ENCODE peak calls at places on chromosomes 13 and 19, in ten cellular contexts. K, H, W, E, Q, O, F, A, L and X are unnamed samples.

GRCh38 chr13:102729560-102730275 is 34.9 kb upstream of the METTL21C start:
- DNase-seq in A (no peak), F (no peak), W (no peak), K (peak; percentile 62), E (no peak), H (no peak), O (no peak), L (peak; percentile 60), Q (no peak), X (no peak)

GRCh38 chr13:84873951-84874350 is 925.3 kb downstream of the SLITRK6 start:
- DNase-seq in F (no peak), L (no peak), K (no peak), Q (no peak), W (no peak), H (no peak), E (no peak), O (no peak), A (no peak), X (no peak)

GRCh38 chr19:40358773-40359172 is 10.3 kb downstream of the PLD3 start:
- DNase-seq in O (no peak), L (no peak), H (no peak), F (no peak), K (no peak), W (no peak), Q (no peak), E (no peak), A (no peak), X (no peak)

GRCh38 chr19:39969266-39969665 is 1.7 kb upstream of the PSMC4 start:
- DNase-seq in O (no peak), A (no peak), E (no peak), F (no peak), H (no peak), L (no peak), W (no peak), K (no peak), Q (no peak), X (no peak)

GRCh38 chr13:24076124-24076523 is 84.4 kb upstream of the SPATA13 start:
- DNase-seq in K (no peak), F (no peak), A (no peak), E (no peak), H (no peak), W (no peak), O (no peak), Q (no peak), L (no peak), X (no peak)

GRCh38 chr19:40932008-40932959 is 50.3 kb upstream of the CYP2A7 start:
- DNase-seq in L (no peak), H (no peak), F (no peak), Q (no peak), A (no peak), K (no peak), E (no peak), O (no peak), W (no peak), X (no peak)

GRCh38 chr19:51166846-51167490 is 24.9 kb downstream of the SIGLEC7 start:
- DNase-seq in E (peak; percentile 28), Q (no peak), O (peak; percentile 32), H (peak; percentile 17), L (no peak), K (no peak), A (no peak), W (no peak), F (peak; percentile 12), X (no peak)

GRCh38 chr13:63446329-63446728 is 2030.7 kb upstream of the PCDH20 start:
- DNase-seq in K (no peak), W (no peak), F (no peak), A (no peak), L (no peak), Q (no peak), O (no peak), H (no peak), E (no peak), X (no peak)

GRCh38 chr19:6610934-6611370 is 20.0 kb upstream of the CD70 start:
- DNase-seq in O (no peak), F (no peak), Q (no peak), W (no peak), H (no peak), A (no peak), L (peak; percentile 99), K (peak; percentile 88), E (no peak), X (no peak)

GRCh38 chr19:39078436-39079200 is 5.5 kb upstream of the ACP7 start:
- DNase-seq in E (no peak), K (peak; percentile 98), O (no peak), A (no peak), H (no peak), F (no peak), Q (no peak), W (no peak), L (peak; percentile 99), X (no peak)

GRCh38 chr19:2542341-2543069 is 66.6 kb downstream of the GADD45B start:
- DNase-seq in E (no peak), Q (no peak), H (no peak), L (peak; percentile 50), O (no peak), K (no peak), A (no peak), W (no peak), F (no peak), X (peak; percentile 50)

GRCh38 chr19:20247016-20247683 is 80.1 kb downstream of the ZNF486 start:
- DNase-seq in Q (peak; percentile 42), F (no peak), H (no peak), K (peak; percentile 11), L (peak; percentile 0), E (no peak), A (no peak), W (no peak), O (peak; percentile 61), X (no peak)

GRCh38 chr19:7512400-7512851 is 3.5 kb upstream of the ZNF358 start:
- DNase-seq in F (no peak), O (no peak), K (peak; percentile 93), L (no peak), H (no peak), A (no peak), W (no peak), Q (no peak), E (no peak), X (peak; percentile 21)

GRCh38 chr19:33905473-33905936 is 108.8 kb downstream of the KCTD15 start:
- DNase-seq in L (no peak), A (no peak), O (no peak), Q (no peak), H (no peak), K (no peak), E (no peak), F (no peak), W (no peak), X (peak; percentile 49)

GRCh38 chr19:13574933-13575332 is 68.7 kb upstream of the CACNA1A start:
- DNase-seq in L (no peak), A (no peak), O (no peak), K (no peak), E (no peak), F (no peak), Q (no peak), W (no peak), H (no peak), X (no peak)

GRCh38 chr19:10230155-10230903 is 802 bp downstream of the S1PR2 start:
- DNase-seq in L (no peak), O (peak; percentile 68), F (peak; percentile 73), K (peak; percentile 47), W (no peak), Q (peak; percentile 71), H (no peak), A (peak; percentile 80), E (peak; percentile 55), X (peak; percentile 76)

GRCh38 chr19:46591254-46591653 is 9.9 kb upstream of the CALM3 start:
- DNase-seq in A (no peak), H (no peak), L (no peak), E (no peak), W (no peak), Q (no peak), O (no peak), K (no peak), F (no peak), X (no peak)

GRCh38 chr19:37977992-37978391 is 71.0 kb downstream of the SIPA1L3 start:
- DNase-seq in K (peak; percentile 94), H (no peak), L (peak; percentile 98), W (no peak), O (no peak), E (no peak), F (no peak), A (no peak), Q (no peak), X (no peak)

GRCh38 chr13:26254583-26255102 is 714 bp downstream of the CDK8 start:
- DNase-seq in F (peak; percentile 57), W (peak; percentile 27), E (peak; percentile 52), L (peak; percentile 43), K (peak; percentile 48), A (peak; percentile 76), Q (peak; percentile 48), H (peak; percentile 8), O (peak; percentile 66), X (peak; percentile 66)

GRCh38 chr19:3849092-3849491 is 19.7 kb downstream of the ZFR2 start:
- DNase-seq in Q (peak; percentile 26), H (no peak), L (no peak), W (peak; percentile 30), F (peak; percentile 9), K (peak; percentile 39), O (peak; percentile 61), E (no peak), A (no peak), X (no peak)

GRCh38 chr19:30649934-30650614 is 277.9 kb downstream of the ZNF536 start:
- DNase-seq in E (peak; percentile 8), K (peak; percentile 45), H (peak; percentile 14), Q (no peak), L (peak; percentile 18), O (peak; percentile 65), W (peak; percentile 7), F (no peak), A (no peak), X (no peak)

GRCh38 chr19:4362038-4362828 is 18.9 kb downstream of the MPND start:
- DNase-seq in F (no peak), L (no peak), E (no peak), W (no peak), Q (no peak), K (no peak), H (no peak), O (no peak), A (no peak), X (no peak)

GRCh38 chr19:17125728-17126677 is 50.4 kb downstream of the MYO9B start:
- DNase-seq in K (peak; percentile 16), W (no peak), H (peak; percentile 61), F (peak; percentile 90), Q (peak; percentile 65), O (peak; percentile 79), A (peak; percentile 80), E (peak; percentile 77), L (no peak), X (peak; percentile 81)

GRCh38 chr13:112744306-112745021 is 54.6 kb downstream of the ATP11A start:
- DNase-seq in E (no peak), O (no peak), H (no peak), F (no peak), A (no peak), K (peak; percentile 69), W (peak; percentile 57), L (peak; percentile 66), Q (no peak), X (no peak)

GRCh38 chr19:3365447-3366103 is 808 bp upstream of the NFIC start:
- DNase-seq in L (peak; percentile 57), E (no peak), W (peak; percentile 3), Q (no peak), F (no peak), K (peak; percentile 81), O (no peak), A (peak; percentile 94), H (no peak), X (peak; percentile 84)

GRCh38 chr19:38093587-38093986 is 130.4 kb downstream of the DPF1 start:
- DNase-seq in K (no peak), H (no peak), E (no peak), L (no peak), Q (no peak), A (no peak), W (no peak), F (no peak), O (no peak), X (peak; percentile 66)

GRCh38 chr13:110404321-110404720 is 97.2 kb downstream of the COL4A2 start:
- DNase-seq in A (no peak), K (no peak), F (no peak), L (no peak), E (no peak), H (no peak), O (no peak), Q (no peak), W (no peak), X (no peak)

GRCh38 chr19:13181747-13182388 is 31.7 kb downstream of the IER2 start:
- DNase-seq in W (no peak), F (peak; percentile 65), L (peak; percentile 66), K (peak; percentile 85), E (no peak), O (peak; percentile 36), H (no peak), A (peak; percentile 90), Q (no peak), X (peak; percentile 89)